ENCODE peak calls at places on chromosomes 13 and 19, in six cellular contexts. C is substantia nigra, P is EL, U is RPMI7951, I is sigmoid colon, K is NCI-H345. B is an unnamed sample.

GRCh38 chr19:17081672-17082630 is 6.4 kb downstream of the MYO9B start:
- DNase-seq in I (no peak), K (no peak), P (no peak), C (no peak), U (no peak), B (no peak)

GRCh38 chr13:106533940-106534843 is 1.3 kb downstream of the EFNB2 start:
- DNase-seq in P (peak; percentile 72), U (peak; percentile 56), K (peak; percentile 55), C (peak; percentile 45), I (peak; percentile 78), B (no peak)

GRCh38 chr19:28631931-28632330 is 581.0 kb downstream of the UQCRFS1 start:
- DNase-seq in C (no peak), K (no peak), P (no peak), I (no peak), U (no peak), B (no peak)

GRCh38 chr19:42443944-42444398 is 1.2 kb upstream of the CXCL17 start:
- DNase-seq in P (no peak), C (no peak), U (no peak), K (peak; percentile 34), I (no peak), B (no peak)

GRCh38 chr19:46111376-46111775 is 13.1 kb downstream of the IGFL3 start:
- DNase-seq in I (no peak), P (no peak), C (no peak), K (no peak), U (no peak), B (no peak)

GRCh38 chr19:1002600-1002999 is 2.4 kb downstream of the GRIN3B start:
- DNase-seq in I (no peak), C (no peak), U (no peak), P (no peak), K (no peak), B (no peak)

GRCh38 chr19:18659281-18660050 is 22.6 kb downstream of the KLHL26 start:
- DNase-seq in K (no peak), I (no peak), C (peak; percentile 12), P (no peak), U (peak; percentile 62), B (no peak)

GRCh38 chr13:31588923-31589322 is 150.4 kb upstream of the RXFP2 start:
- DNase-seq in U (no peak), K (no peak), P (no peak), C (no peak), I (no peak), B (no peak)

GRCh38 chr13:51518847-51519246 is 65.4 kb upstream of the WDFY2 start:
- DNase-seq in C (no peak), P (peak; percentile 81), I (no peak), K (no peak), U (peak; percentile 34), B (no peak)

GRCh38 chr19:32342695-32343094 is 2.7 kb upstream of the ZNF507 start:
- DNase-seq in P (no peak), K (no peak), C (no peak), I (no peak), U (no peak), B (no peak)

GRCh38 chr19:2461751-2462634 is 5.2 kb upstream of the LMNB2 start:
- DNase-seq in U (peak; percentile 91), C (no peak), P (peak; percentile 86), K (peak; percentile 79), I (no peak), B (no peak)

GRCh38 chr19:57321164-57321563 is 892 bp downstream of the ZNF543 start:
- DNase-seq in U (no peak), K (no peak), P (no peak), I (no peak), C (no peak), B (no peak)

GRCh38 chr19:17576758-17577532 is 21.5 kb downstream of the COLGALT1 start:
- DNase-seq in U (no peak), K (no peak), C (no peak), I (no peak), P (peak; percentile 8), B (no peak)

GRCh38 chr13:30906411-30906990 is 430 bp downstream of the MEDAG start:
- DNase-seq in K (no peak), U (no peak), P (no peak), I (no peak), C (no peak), B (no peak)

GRCh38 chr19:40799558-40800338 is 757 bp downstream of the EGLN2 start:
- DNase-seq in I (peak; percentile 83), P (peak; percentile 41), K (peak; percentile 39), U (peak; percentile 42), C (no peak), B (no peak)

GRCh38 chr19:48970139-48970766 is 5.1 kb downstream of the FTL start:
- DNase-seq in U (no peak), P (no peak), I (no peak), K (no peak), C (no peak), B (no peak)